ENCODE peak calls at places on chromosomes 1 and 21, in nine cellular contexts. Y, N, A, J, Q, T, R, I and F are unnamed samples.

GRCh38 chr1:39196244-39197215 is 8.0 kb upstream of the MACF1 start:
- DNase-seq in J (no peak), T (no peak), A (no peak), R (no peak), I (no peak), Y (no peak), Q (peak; percentile 26), N (peak; percentile 50), F (no peak)

GRCh38 chr1:168084396-168085231 is 52.1 kb downstream of the GPR161 start:
- DNase-seq in T (peak; percentile 51), Y (peak; percentile 66), J (no peak), I (peak; percentile 40), R (peak; percentile 90), Q (peak; percentile 55), N (peak; percentile 23), A (peak; percentile 49), F (peak; percentile 49)

GRCh38 chr1:105730701-105731100 is 1325.8 kb upstream of the PRMT6 start:
- DNase-seq in I (no peak), R (no peak), T (no peak), J (no peak), Q (no peak), N (no peak), A (no peak), Y (no peak), F (no peak)

GRCh38 chr1:171654705-171655214 is 2.3 kb upstream of the MYOC start:
- DNase-seq in N (no peak), A (no peak), I (no peak), J (no peak), Q (no peak), Y (peak; percentile 28), R (no peak), T (no peak), F (no peak)

GRCh38 chr1:218620956-218621355 is 275.8 kb downstream of the TGFB2 start:
- DNase-seq in N (peak; percentile 39), Q (no peak), T (no peak), A (no peak), J (no peak), I (no peak), R (no peak), Y (no peak), F (no peak)

GRCh38 chr1:35390600-35391494 is 122.3 kb downstream of the ZMYM4 start:
- DNase-seq in N (peak; percentile 26), Q (no peak), J (no peak), A (no peak), I (no peak), T (no peak), R (no peak), Y (no peak), F (no peak)

GRCh38 chr1:155017021-155017945 is 14.7 kb downstream of the ZBTB7B start:
- DNase-seq in A (peak; percentile 95), J (peak; percentile 97), Y (peak; percentile 88), T (peak; percentile 93), Q (peak; percentile 96), N (peak; percentile 83), I (peak; percentile 78), R (peak; percentile 97), F (peak; percentile 90)

GRCh38 chr1:70573317-70573843 is 162.3 kb downstream of the CTH start:
- DNase-seq in Y (no peak), T (no peak), J (no peak), A (no peak), N (no peak), I (no peak), Q (no peak), R (no peak), F (no peak)

GRCh38 chr1:82704393-82704792 is 903.7 kb downstream of the ADGRL2 start:
- DNase-seq in N (no peak), A (no peak), R (no peak), Q (no peak), I (no peak), T (no peak), J (no peak), Y (no peak), F (no peak)

GRCh38 chr1:183365676-183366075 is 52.5 kb downstream of the NMNAT2 start:
- DNase-seq in T (peak; percentile 50), Y (no peak), A (no peak), J (no peak), I (no peak), N (no peak), Q (no peak), R (no peak), F (no peak)

GRCh38 chr1:223423641-223424233 is 30.5 kb downstream of the CCDC185 start:
- DNase-seq in Q (no peak), J (no peak), I (no peak), T (no peak), R (no peak), N (peak; percentile 20), A (no peak), Y (no peak), F (peak; percentile 33)

DNA sequence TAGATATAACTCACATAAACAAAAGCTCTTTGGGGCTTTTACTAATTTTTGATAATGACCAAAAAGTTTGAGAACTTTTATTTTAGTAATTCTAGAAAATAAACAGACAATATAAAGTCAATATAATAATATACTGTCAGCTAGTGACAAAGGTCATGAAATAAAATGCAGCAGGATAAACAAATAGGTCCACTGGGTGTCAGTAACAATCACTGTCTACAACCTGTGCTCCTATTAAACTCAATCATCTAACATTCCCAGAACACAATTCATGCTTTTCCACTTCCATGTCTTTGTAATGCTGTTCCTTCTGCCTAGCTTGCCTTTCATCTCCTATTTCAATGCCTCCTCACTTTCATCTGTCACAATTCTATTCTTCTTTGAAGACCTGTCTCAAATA is 186.1 kb downstream of the GIPC2 start:
- DNase-seq in Y (no peak), A (no peak), Q (no peak), R (no peak), I (no peak), T (no peak), J (no peak), N (no peak), F (no peak)
- H3K4me3 ChIP-seq in Y (no peak overlapping the region), A (no peak overlapping the region), Q (no peak overlapping the region), R (no peak overlapping the region), I (no peak overlapping the region), T (no peak overlapping the region), J (no peak overlapping the region), N (no peak overlapping the region), F (no peak overlapping the region)

DNA sequence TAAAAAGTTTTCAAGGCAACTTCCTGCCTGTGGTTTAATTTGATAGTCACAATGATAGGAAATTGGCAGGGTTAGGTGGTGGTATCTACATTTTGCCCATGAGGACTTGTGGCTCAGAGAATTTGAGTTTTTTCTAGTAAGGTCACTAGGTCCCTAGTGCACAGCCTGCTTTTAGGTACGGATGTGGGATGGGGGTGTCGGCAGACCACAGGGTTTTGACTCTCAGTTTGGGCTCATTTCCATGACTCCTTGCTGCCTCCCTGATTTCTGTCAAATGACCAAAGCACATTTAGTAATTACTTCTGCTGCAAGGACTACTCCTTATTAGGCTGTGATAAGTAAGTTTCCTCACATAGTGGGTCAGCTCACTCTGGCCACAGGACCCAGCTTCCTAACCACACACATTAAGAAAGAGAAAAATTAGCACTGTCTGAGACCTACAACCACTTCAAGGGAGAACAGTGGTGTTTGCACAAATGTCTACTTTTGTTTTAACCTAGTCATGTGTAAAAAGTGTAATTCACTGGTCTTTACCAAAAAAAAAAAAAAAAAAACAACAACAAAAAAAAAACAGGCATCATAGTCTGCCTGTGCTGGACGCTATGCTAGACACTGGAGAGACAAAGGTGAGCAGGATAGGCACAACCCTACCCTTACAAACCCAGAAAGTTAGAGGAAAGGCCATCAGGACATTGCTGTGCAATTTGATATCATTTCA is 43.7 kb downstream of the MRPL39 start:
- DNase-seq in Q (peak; percentile 30), A (no peak), R (no peak), I (no peak), N (no peak), T (no peak), Y (no peak), J (no peak), F (no peak)
- TF ChIP-seq POLR2A in Q (no peak), A (no peak), R (no peak), I (no peak), N (no peak), T (no peak), Y (no peak), J (no peak), F (no peak)

DNA sequence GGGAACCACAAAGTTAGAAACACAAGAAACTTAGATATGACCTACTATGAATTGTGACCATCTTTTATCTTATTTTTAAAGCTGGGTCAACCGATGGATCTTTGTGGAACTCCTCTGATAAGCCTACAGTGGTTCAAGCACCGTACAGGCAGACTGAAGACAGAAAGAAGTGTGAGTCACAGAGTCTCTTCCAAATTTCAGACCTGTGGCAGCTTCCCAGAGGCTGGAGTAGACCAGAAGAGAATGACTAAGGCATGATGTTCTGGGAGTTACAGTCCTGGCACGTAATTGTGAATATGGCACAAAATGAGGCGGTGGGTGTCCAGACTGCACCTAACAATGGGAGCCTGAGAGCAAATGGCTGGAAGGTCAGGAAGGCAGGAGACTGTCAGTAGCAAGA is 70.0 kb downstream of the LMO4 start:
- DNase-seq in J (no peak), N (peak; percentile 77), I (no peak), T (no peak), R (no peak), Q (no peak), Y (no peak), A (no peak), F (no peak)
- H3K4me3 ChIP-seq in J (no peak overlapping the region), N (no peak overlapping the region), I (no peak overlapping the region), T (no peak overlapping the region), R (no peak overlapping the region), Q (no peak overlapping the region), Y (no peak overlapping the region), A (no peak overlapping the region), F (no peak overlapping the region)

DNA sequence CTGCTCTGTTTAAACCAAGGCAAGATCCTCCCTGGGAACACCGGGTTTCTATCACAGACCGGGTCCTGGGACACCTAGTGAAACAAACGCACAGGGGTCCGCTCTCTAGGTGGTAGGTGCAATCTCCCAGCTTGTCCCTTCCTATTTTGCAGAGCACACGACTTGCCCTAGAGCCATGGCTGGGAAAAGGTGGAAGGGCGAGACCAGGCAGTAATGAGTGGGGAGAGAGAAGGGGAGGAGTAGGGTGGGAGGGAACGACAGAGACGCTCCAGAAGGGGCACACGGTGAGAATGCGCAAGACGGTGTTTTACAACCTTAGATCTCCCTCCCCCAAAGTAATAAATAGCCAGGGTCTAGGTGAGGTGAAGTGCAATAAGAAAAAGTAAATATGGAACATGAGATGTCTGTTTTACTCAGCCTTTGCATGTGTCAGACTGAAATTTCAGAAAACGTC is 9.3 kb upstream of the ARHGAP29 start:
- DNase-seq in J (no peak), T (peak; percentile 24), N (no peak), A (no peak), Y (peak; percentile 17), Q (no peak), R (no peak), I (no peak), F (no peak)
- TF ChIP-seq POLR2A in J (no peak), T (peak; percentile 3), N (no peak), A (no peak), Y (no peak), Q (no peak), R (no peak), I (no peak), F (no peak)

GRCh38 chr1:1157426-1157913 is 16.2 kb upstream of the TTLL10 start:
- DNase-seq in Q (peak; percentile 93), R (peak; percentile 92), Y (peak; percentile 92), A (peak; percentile 92), N (peak; percentile 79), I (peak; percentile 72), J (peak; percentile 91), T (peak; percentile 82), F (peak; percentile 72)
- H3K4me3 ChIP-seq in Q (peak overlapping the region; percentile 62), R (peak overlapping the region; percentile 51), Y (peak overlapping the region; percentile 69), A (peak overlapping the region; percentile 54), N (peak overlapping the region; percentile 16), I (peak overlapping the region; percentile 73), J (peak overlapping the region; percentile 60), T (peak overlapping the region; percentile 74), F (peak overlapping the region; percentile 33)

GRCh38 chr1:4218619-4219018 is 318.5 kb upstream of the C1orf174 start:
- DNase-seq in R (no peak), J (no peak), N (no peak), Q (no peak), T (no peak), Y (no peak), A (no peak), I (no peak), F (no peak)
- TF ChIP-seq POLR2A in R (no peak), J (no peak), N (no peak), Q (no peak), T (no peak), Y (no peak), A (no peak), I (no peak), F (no peak)